ENCODE peak calls at places on chromosomes 5 and 9, in five cellular contexts. F, P, R, K and I are unnamed samples.

GRCh38 chr9:18492612-18493011 is 18.7 kb downstream of the ADAMTSL1 start:
- DNase-seq in P (no peak), K (no peak), F (no peak), R (no peak), I (no peak)

GRCh38 chr5:157361865-157362465 is 96.0 kb downstream of the CYFIP2 start:
- DNase-seq in P (peak; percentile 49), R (peak; percentile 16), F (no peak), K (no peak), I (peak; percentile 70)

GRCh38 chr5:6745706-6746217 is 32.5 kb downstream of the TENT4A start:
- DNase-seq in P (peak; percentile 79), K (no peak), R (peak; percentile 71), F (peak; percentile 45), I (peak; percentile 43)

GRCh38 chr5:5313081-5313736 is 109.3 kb upstream of the ICE1 start:
- DNase-seq in F (peak; percentile 69), K (no peak), P (peak; percentile 4), R (no peak), I (no peak)

GRCh38 chr5:8773091-8773615 is 772.7 kb downstream of the SEMA5A start:
- DNase-seq in K (no peak), F (no peak), R (no peak), P (no peak), I (no peak)

GRCh38 chr5:143494162-143494561 is 90.7 kb upstream of the NR3C1 start:
- DNase-seq in F (no peak), R (no peak), K (no peak), P (peak; percentile 94), I (no peak)

GRCh38 chr5:14160116-14160515 is 17.0 kb downstream of the TRIO start:
- DNase-seq in K (no peak), F (no peak), P (no peak), R (no peak), I (no peak)

GRCh38 chr5:140347382-140347781 is 979 bp upstream of the HBEGF start:
- DNase-seq in P (no peak), F (no peak), K (no peak), R (no peak), I (no peak)

GRCh38 chr9:76162751-76163500 is 231.3 kb downstream of the RFK start:
- DNase-seq in P (peak; percentile 75), F (no peak), R (no peak), K (no peak), I (no peak)

GRCh38 chr9:28841795-28842194 is 1268.5 kb upstream of the C9orf72 start:
- DNase-seq in P (no peak), R (no peak), F (no peak), K (no peak), I (no peak)

GRCh38 chr5:103037673-103038455 is 82.1 kb downstream of the GIN1 start:
- DNase-seq in R (no peak), F (no peak), K (no peak), P (peak; percentile 8), I (no peak)

GRCh38 chr5:81789033-81789432 is 38.1 kb upstream of the SSBP2 start:
- DNase-seq in R (no peak), F (no peak), K (no peak), P (peak; percentile 73), I (peak; percentile 22)

GRCh38 chr9:113564804-113565237 is 101.3 kb downstream of the RGS3 start:
- DNase-seq in R (peak; percentile 69), K (no peak), P (peak; percentile 61), F (no peak), I (no peak)

GRCh38 chr5:7850533-7851239 is at the start of gene CFAP90:
- DNase-seq in F (peak; percentile 49), P (peak; percentile 30), K (no peak), R (peak; percentile 94), I (no peak)

GRCh38 chr5:121628783-121629182 is 222.9 kb upstream of the FTMT start:
- DNase-seq in F (no peak), K (no peak), P (no peak), R (no peak), I (no peak)

GRCh38 chr9:18910435-18910834 is 122.6 kb downstream of the SAXO1 start:
- DNase-seq in R (no peak), F (no peak), P (peak; percentile 52), K (no peak), I (no peak)

GRCh38 chr9:136769710-136770191 is 5.4 kb upstream of the LCN15 start:
- DNase-seq in P (no peak), R (peak; percentile 96), K (no peak), F (no peak), I (peak; percentile 78)

GRCh38 chr5:143701476-143701875 is 110.5 kb upstream of the HMHB1 start:
- DNase-seq in R (no peak), P (peak; percentile 51), K (no peak), F (no peak), I (no peak)

GRCh38 chr9:70091553-70091952 is 47.9 kb downstream of the MAMDC2 start:
- DNase-seq in R (no peak), P (no peak), F (no peak), K (no peak), I (no peak)

GRCh38 chr5:6398570-6399230 is 20.4 kb upstream of the MED10 start:
- DNase-seq in K (no peak), P (no peak), F (no peak), R (no peak), I (no peak)

GRCh38 chr5:54298947-54299346 is 11.4 kb downstream of the ARL15 start:
- DNase-seq in K (no peak), R (no peak), F (no peak), P (no peak), I (no peak)

GRCh38 chr9:25964239-25964638 is 286.0 kb upstream of the TUSC1 start:
- DNase-seq in F (peak; percentile 47), R (peak; percentile 52), P (peak; percentile 82), K (no peak), I (no peak)

GRCh38 chr5:4977421-4977820 is 162.7 kb upstream of the ADAMTS16 start:
- DNase-seq in K (no peak), P (no peak), F (no peak), R (no peak), I (no peak)

GRCh38 chr9:97811534-97812246 is 41.3 kb upstream of the FOXE1 start:
- DNase-seq in K (no peak), P (peak; percentile 63), F (no peak), R (no peak), I (no peak)

GRCh38 chr5:58403822-58404433 is 56.0 kb downstream of the PLK2 start:
- DNase-seq in K (no peak), F (no peak), R (no peak), P (no peak), I (no peak)

DNA sequence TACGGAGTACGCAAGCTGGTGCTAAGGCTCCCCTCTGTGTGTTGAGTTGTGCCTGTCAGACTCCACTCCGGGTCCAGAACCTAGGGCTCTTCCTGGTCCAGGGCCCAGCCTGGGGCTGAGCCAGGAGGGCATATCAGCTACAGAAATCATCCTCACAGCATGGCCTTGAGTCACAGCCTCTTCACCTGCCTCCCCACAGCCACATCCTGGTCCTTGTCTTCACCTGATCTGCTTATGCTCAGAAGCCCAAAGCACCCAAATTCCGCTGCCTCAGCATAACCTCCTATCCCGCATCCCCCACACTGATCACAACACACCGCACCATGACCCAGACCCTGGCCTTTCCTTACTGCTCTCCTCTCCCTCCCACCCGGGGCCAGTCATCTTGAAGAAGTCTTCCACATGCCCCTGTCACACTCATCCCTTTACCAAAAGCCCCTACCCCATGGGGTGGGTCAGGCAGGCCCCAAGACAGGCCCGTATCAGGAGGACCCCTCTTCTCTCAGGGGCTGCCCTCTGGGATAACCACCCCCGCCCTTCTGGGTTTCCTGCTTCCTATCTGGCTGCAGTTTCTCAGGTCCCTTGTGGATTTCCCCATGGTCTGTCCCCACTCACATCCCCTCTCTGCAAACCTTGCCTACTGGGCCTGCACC is 1.3 kb upstream of the IL3 start:
- DNase-seq in P (no peak), R (peak; percentile 5), F (no peak), K (no peak), I (no peak)
- TF ChIP-seq MXI1 in P (no peak), R (no peak), F (no peak), K (no peak), I (no peak)

GRCh38 chr5:21680196-21680595 is 1172.9 kb downstream of the CDH12 start:
- DNase-seq in F (no peak), R (no peak), K (no peak), P (peak; percentile 93), I (no peak)

GRCh38 chr5:21685016-21685415 is 1168.1 kb downstream of the CDH12 start:
- DNase-seq in R (no peak), K (no peak), P (no peak), F (no peak), I (no peak)

GRCh38 chr5:21678526-21678925 is 1174.6 kb downstream of the CDH12 start:
- DNase-seq in P (no peak), R (no peak), K (no peak), F (no peak), I (no peak)

GRCh38 chr5:21681906-21682305 is 1171.2 kb downstream of the CDH12 start:
- DNase-seq in F (no peak), K (no peak), R (no peak), P (no peak), I (no peak)

GRCh38 chr5:21680661-21681060 is 1172.5 kb downstream of the CDH12 start:
- DNase-seq in P (peak; percentile 35), F (no peak), R (no peak), K (no peak), I (no peak)
- TF ChIP-seq MXI1 in P (no peak), F (no peak), R (no peak), K (no peak), I (no peak)

DNA sequence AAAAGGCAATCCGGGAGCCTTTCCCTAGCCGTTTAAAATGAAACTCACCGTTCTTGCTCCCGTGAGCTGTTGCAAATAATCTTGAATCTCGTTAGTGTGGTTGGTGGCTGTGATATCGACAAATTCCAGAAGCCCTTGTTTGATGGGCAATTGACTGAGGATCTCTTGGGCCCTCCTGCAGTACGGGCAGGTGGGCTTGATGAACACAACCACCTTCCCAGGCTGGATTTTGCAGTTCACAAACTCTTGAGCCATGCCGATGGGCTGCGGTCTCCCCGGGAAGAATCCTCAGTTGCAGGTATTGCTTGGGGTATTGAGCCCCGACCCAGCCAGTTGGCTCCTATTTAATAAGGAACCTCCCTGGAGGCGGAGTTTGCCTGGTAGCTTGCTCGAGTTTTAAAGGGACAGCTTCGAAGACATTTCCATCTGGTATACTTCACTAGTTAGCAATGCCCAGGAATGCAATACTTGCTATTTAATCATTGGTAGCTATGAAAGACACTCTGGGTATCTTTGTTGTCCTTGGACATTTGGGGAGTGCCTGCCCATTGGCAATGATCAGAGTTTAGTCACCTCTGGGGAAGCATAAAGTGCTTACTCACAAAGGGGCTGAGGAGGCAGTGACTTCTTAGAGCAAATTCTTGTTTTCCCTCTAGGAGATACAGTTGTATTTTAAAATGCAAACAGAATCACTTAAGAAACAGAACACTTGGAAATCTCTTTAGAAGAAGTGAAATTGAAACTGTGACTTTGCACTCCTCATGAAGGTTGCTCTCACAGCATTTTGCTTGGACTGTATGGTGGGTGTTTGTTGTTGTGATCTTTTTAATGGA is at the start of gene GLRX:
- DNase-seq in F (peak; percentile 65), R (peak; percentile 63), K (no peak), P (peak; percentile 89), I (peak; percentile 70)
- TF ChIP-seq MXI1 in F (no peak), R (no peak), K (no peak), P (no peak), I (no peak)

DNA sequence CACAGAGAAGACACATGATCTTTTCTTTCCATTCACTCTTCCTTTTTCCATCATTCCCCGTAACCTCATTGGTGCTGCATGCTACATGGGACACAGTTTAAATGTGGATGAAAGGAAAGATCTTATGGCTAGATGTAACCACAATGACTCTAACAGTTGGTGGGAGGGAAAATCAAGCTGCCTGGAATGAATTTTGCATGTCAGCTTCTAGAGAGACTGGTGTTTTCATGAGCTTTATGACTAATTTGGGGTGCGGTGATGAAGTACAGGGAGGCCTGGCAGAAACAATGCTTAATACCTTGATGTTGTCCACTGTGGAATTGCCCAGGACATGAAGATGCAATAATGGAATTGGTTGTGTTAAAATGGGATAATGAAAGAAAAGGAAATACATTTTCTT is 55.9 kb upstream of the MYO10 start:
- DNase-seq in K (no peak), F (no peak), P (peak; percentile 71), R (no peak), I (no peak)
- TF ChIP-seq MXI1 in K (no peak), F (no peak), P (no peak), R (no peak), I (no peak)